ENCODE peak calls at places on chromosome 18, in six cellular contexts. One of them, this sample, is unnamed.

GRCh38 chr18:78914586-78914935 is 65.1 kb upstream of the SALL3 start:
- DNase-seq in HFF-Myc: no peak
- DNase-seq in GM12878: no peak
- DNase-seq in neural progenitor cell: no peak
- DNase-seq in astrocyte of the cerebellum: no peak
- DNase-seq in colonic mucosa: no peak
- DNase-seq in this sample: no peak

GRCh38 chr18:57447154-57447621 is 12.0 kb downstream of the ONECUT2 start:
- DNase-seq in GM12878: no peak
- DNase-seq in colonic mucosa: no peak
- DNase-seq in HFF-Myc: no peak
- DNase-seq in astrocyte of the cerebellum: no peak
- DNase-seq in neural progenitor cell: peak; percentile 92
- DNase-seq in this sample: peak; percentile 60

GRCh38 chr18:45522371-45522770 is 92.9 kb upstream of the SLC14A2 start:
- DNase-seq in GM12878: no peak
- DNase-seq in colonic mucosa: no peak
- DNase-seq in HFF-Myc: no peak
- DNase-seq in astrocyte of the cerebellum: peak; percentile 60
- DNase-seq in neural progenitor cell: no peak
- DNase-seq in this sample: no peak

GRCh38 chr18:5197032-5197434 is at the start of gene AKAIN1:
- DNase-seq in astrocyte of the cerebellum: peak; percentile 0
- DNase-seq in GM12878: no peak
- DNase-seq in HFF-Myc: no peak
- DNase-seq in neural progenitor cell: peak; percentile 95
- DNase-seq in colonic mucosa: no peak
- DNase-seq in this sample: no peak

GRCh38 chr18:22558945-22559385 is 141.2 kb upstream of the CTAGE1 start:
- DNase-seq in HFF-Myc: no peak
- DNase-seq in astrocyte of the cerebellum: no peak
- DNase-seq in colonic mucosa: peak; percentile 67
- DNase-seq in GM12878: no peak
- DNase-seq in neural progenitor cell: peak; percentile 49
- DNase-seq in this sample: peak; percentile 73

GRCh38 chr18:45719106-45719505 is 4.9 kb upstream of the SLC14A1 start:
- DNase-seq in GM12878: no peak
- DNase-seq in neural progenitor cell: no peak
- DNase-seq in colonic mucosa: no peak
- DNase-seq in HFF-Myc: no peak
- DNase-seq in astrocyte of the cerebellum: no peak
- DNase-seq in this sample: no peak

GRCh38 chr18:9494778-9495302 is 19.5 kb downstream of the RALBP1 start:
- DNase-seq in colonic mucosa: no peak
- DNase-seq in HFF-Myc: no peak
- DNase-seq in astrocyte of the cerebellum: no peak
- DNase-seq in GM12878: peak; percentile 56
- DNase-seq in neural progenitor cell: no peak
- DNase-seq in this sample: no peak

GRCh38 chr18:58639751-58640427 is 11.0 kb upstream of the ALPK2 start:
- DNase-seq in neural progenitor cell: no peak
- DNase-seq in GM12878: no peak
- DNase-seq in colonic mucosa: no peak
- DNase-seq in HFF-Myc: peak; percentile 39
- DNase-seq in astrocyte of the cerebellum: no peak
- DNase-seq in this sample: no peak

GRCh38 chr18:74290831-74291770 is 662 bp downstream of the CYB5A start:
- DNase-seq in neural progenitor cell: peak; percentile 71
- DNase-seq in colonic mucosa: peak; percentile 60
- DNase-seq in astrocyte of the cerebellum: no peak
- DNase-seq in GM12878: no peak
- DNase-seq in HFF-Myc: no peak
- DNase-seq in this sample: peak; percentile 74

GRCh38 chr18:54612237-54612636 is 21.2 kb downstream of the DYNAP start:
- DNase-seq in astrocyte of the cerebellum: no peak
- DNase-seq in colonic mucosa: no peak
- DNase-seq in HFF-Myc: no peak
- DNase-seq in neural progenitor cell: no peak
- DNase-seq in GM12878: no peak
- DNase-seq in this sample: peak; percentile 28

GRCh38 chr18:79595876-79596374 is 83.7 kb upstream of the CTDP1 start:
- DNase-seq in colonic mucosa: no peak
- DNase-seq in astrocyte of the cerebellum: no peak
- DNase-seq in HFF-Myc: no peak
- DNase-seq in neural progenitor cell: no peak
- DNase-seq in GM12878: no peak
- DNase-seq in this sample: no peak

GRCh38 chr18:52670903-52671302 is 330.9 kb downstream of the DCC start:
- DNase-seq in astrocyte of the cerebellum: peak; percentile 13
- DNase-seq in colonic mucosa: no peak
- DNase-seq in neural progenitor cell: no peak
- DNase-seq in GM12878: no peak
- DNase-seq in HFF-Myc: no peak
- DNase-seq in this sample: peak; percentile 2

DNA sequence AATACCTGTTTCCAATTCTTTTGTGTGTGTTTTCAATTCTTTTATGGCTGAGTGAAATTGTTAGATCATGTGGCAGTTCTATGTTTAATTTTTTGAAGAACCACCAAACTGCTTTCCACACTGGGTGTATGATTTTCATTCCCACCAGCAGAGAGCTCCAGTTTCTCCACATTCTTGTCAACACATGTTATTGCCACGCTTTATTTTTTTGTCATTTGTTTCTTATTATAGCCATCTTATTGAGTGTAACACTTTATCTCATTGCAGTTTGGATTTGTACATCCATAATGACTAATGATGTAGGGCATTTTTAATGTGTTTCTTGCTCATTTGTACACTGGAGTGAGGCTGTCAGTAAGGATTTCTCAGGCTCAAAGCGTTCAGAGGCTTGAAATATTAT is 184.3 kb downstream of the PIEZO2 start:
- DNase-seq in HFF-Myc: no peak
- DNase-seq in neural progenitor cell: no peak
- DNase-seq in astrocyte of the cerebellum: no peak
- DNase-seq in GM12878: no peak
- DNase-seq in colonic mucosa: no peak
- DNase-seq in this sample: no peak
- TF ChIP-seq CTCF in HFF-Myc: no peak
- TF ChIP-seq CTCF in neural progenitor cell: no peak
- TF ChIP-seq CTCF in astrocyte of the cerebellum: no peak
- TF ChIP-seq CTCF in GM12878: no peak
- TF ChIP-seq CTCF in colonic mucosa: no peak
- TF ChIP-seq CTCF in this sample: no peak

DNA sequence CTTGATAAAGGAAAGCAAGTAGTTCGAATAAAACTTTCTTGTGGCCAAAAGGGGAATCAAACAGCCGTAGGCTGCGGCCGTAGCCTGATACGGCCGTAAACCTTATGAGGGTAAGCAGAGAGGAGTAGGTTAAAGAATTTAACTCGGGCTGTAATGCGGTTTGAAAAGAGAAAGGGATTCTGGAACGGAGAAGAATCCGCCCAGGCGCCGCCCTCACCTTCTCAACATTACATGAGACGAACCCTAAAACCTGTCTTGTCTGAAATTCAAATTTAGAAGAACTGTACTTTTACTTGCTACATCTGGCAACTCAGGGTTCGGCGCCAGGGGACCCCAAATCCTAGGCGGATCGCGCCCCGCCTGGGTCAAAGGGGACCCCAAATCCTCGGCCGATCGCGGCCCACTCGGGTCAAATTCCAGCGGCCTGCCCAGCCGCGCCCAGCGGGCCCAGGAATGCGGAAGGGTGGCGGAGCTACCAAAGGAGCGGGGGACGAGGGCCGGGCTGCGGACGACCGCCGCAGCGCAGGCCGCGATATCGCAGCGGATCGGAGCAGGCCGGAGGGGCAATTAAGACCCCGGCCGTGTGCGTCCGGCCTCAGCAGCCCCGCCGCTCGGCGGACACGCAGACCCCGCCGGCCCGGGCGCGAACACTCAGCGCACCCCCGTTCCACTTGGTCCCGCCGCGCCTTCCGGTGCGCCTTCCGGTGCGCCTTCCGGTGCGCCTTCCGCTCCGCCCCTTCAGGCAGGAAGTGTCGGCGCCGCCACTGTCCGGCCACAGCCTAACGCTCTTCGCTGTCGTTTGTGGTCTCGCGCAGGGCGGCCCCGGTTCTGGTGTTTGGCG is at the start of gene MYL12B:
- DNase-seq in neural progenitor cell: peak; percentile 93
- DNase-seq in HFF-Myc: no peak
- DNase-seq in colonic mucosa: peak; percentile 88
- DNase-seq in astrocyte of the cerebellum: no peak
- DNase-seq in GM12878: no peak
- DNase-seq in this sample: peak; percentile 89
- TF ChIP-seq CTCF in neural progenitor cell: no peak
- TF ChIP-seq CTCF in HFF-Myc: no peak
- TF ChIP-seq CTCF in colonic mucosa: no peak
- TF ChIP-seq CTCF in astrocyte of the cerebellum: peak; percentile 6
- TF ChIP-seq CTCF in GM12878: no peak
- TF ChIP-seq CTCF in this sample: no peak

DNA sequence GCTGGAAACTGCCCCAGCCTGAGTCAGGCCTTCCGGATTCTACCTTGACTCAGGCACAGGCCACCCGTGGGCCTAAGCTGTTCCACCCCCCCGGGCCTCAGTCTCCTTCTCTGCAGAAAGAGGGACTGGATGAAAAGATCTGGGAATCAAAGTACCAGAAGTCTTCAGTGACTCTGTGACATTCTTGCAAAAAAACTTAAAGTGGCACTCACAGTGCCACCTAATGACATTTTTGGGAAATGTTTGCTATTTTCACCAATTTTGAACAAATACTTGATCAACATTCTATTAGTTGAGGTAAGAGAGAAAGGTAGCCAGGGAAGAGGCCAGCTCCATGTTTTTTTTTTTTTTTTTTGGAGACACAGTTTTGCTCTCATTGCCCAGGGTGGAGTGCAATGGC is 48.3 kb upstream of the ACAA2 start:
- DNase-seq in astrocyte of the cerebellum: no peak
- DNase-seq in neural progenitor cell: peak; percentile 16
- DNase-seq in HFF-Myc: no peak
- DNase-seq in colonic mucosa: no peak
- DNase-seq in GM12878: no peak
- DNase-seq in this sample: no peak
- TF ChIP-seq CTCF in astrocyte of the cerebellum: peak; percentile 41
- TF ChIP-seq CTCF in neural progenitor cell: peak; percentile 55
- TF ChIP-seq CTCF in HFF-Myc: peak; percentile 26
- TF ChIP-seq CTCF in colonic mucosa: peak; percentile 25
- TF ChIP-seq CTCF in GM12878: peak; percentile 28
- TF ChIP-seq CTCF in this sample: peak; percentile 55

GRCh38 chr18:39497819-39498218 is 1932.2 kb upstream of the CELF4 start:
- DNase-seq in neural progenitor cell: no peak
- DNase-seq in HFF-Myc: no peak
- DNase-seq in astrocyte of the cerebellum: no peak
- DNase-seq in colonic mucosa: no peak
- DNase-seq in GM12878: no peak
- DNase-seq in this sample: no peak

GRCh38 chr18:39494211-39494896 is 1928.8 kb upstream of the CELF4 start:
- DNase-seq in astrocyte of the cerebellum: no peak
- DNase-seq in neural progenitor cell: no peak
- DNase-seq in HFF-Myc: no peak
- DNase-seq in GM12878: no peak
- DNase-seq in colonic mucosa: no peak
- DNase-seq in this sample: no peak

GRCh38 chr18:39491408-39491807 is 1925.8 kb upstream of the CELF4 start:
- DNase-seq in HFF-Myc: no peak
- DNase-seq in neural progenitor cell: no peak
- DNase-seq in GM12878: no peak
- DNase-seq in astrocyte of the cerebellum: no peak
- DNase-seq in colonic mucosa: no peak
- DNase-seq in this sample: no peak

GRCh38 chr18:39500320-39500719 is 1934.7 kb upstream of the CELF4 start:
- DNase-seq in GM12878: no peak
- DNase-seq in colonic mucosa: no peak
- DNase-seq in neural progenitor cell: peak; percentile 50
- DNase-seq in astrocyte of the cerebellum: no peak
- DNase-seq in HFF-Myc: no peak
- DNase-seq in this sample: no peak

DNA sequence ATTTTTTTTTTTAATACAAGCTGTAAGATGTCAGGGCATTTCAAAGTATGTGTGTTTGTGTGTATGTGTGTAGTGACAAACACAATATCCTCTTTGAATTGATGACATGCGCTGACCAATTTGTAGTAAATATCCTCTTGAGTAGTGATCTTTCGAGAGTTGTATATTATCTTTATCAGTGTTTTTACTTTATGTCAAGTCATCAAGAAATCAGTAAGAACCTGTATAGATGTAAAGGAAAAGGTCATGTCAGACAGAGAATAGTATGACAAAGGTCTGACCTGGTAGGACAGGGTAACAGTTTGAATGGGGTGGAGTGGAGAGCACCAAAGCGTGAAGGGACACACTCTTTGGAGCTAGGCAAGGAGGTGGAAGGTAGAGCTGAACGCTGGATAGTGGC is 1931.4 kb upstream of the CELF4 start:
- DNase-seq in GM12878: no peak
- DNase-seq in HFF-Myc: no peak
- DNase-seq in astrocyte of the cerebellum: no peak
- DNase-seq in colonic mucosa: no peak
- DNase-seq in neural progenitor cell: no peak
- DNase-seq in this sample: no peak
- TF ChIP-seq CTCF in GM12878: no peak
- TF ChIP-seq CTCF in HFF-Myc: no peak
- TF ChIP-seq CTCF in astrocyte of the cerebellum: no peak
- TF ChIP-seq CTCF in colonic mucosa: no peak
- TF ChIP-seq CTCF in neural progenitor cell: no peak
- TF ChIP-seq CTCF in this sample: no peak

GRCh38 chr18:26840965-26841364 is 24.5 kb downstream of the AQP4 start:
- DNase-seq in GM12878: no peak
- DNase-seq in neural progenitor cell: no peak
- DNase-seq in colonic mucosa: no peak
- DNase-seq in astrocyte of the cerebellum: no peak
- DNase-seq in HFF-Myc: no peak
- DNase-seq in this sample: no peak
- TF ChIP-seq CTCF in GM12878: peak; percentile 7
- TF ChIP-seq CTCF in neural progenitor cell: no peak
- TF ChIP-seq CTCF in colonic mucosa: no peak
- TF ChIP-seq CTCF in astrocyte of the cerebellum: no peak
- TF ChIP-seq CTCF in HFF-Myc: no peak
- TF ChIP-seq CTCF in this sample: no peak

GRCh38 chr18:50611529-50611941 is 51.6 kb downstream of the MAPK4 start:
- DNase-seq in HFF-Myc: no peak
- DNase-seq in GM12878: no peak
- DNase-seq in astrocyte of the cerebellum: no peak
- DNase-seq in neural progenitor cell: no peak
- DNase-seq in colonic mucosa: no peak
- DNase-seq in this sample: no peak

GRCh38 chr18:50606609-50607008 is 46.7 kb downstream of the MAPK4 start:
- DNase-seq in neural progenitor cell: no peak
- DNase-seq in colonic mucosa: no peak
- DNase-seq in astrocyte of the cerebellum: no peak
- DNase-seq in HFF-Myc: no peak
- DNase-seq in GM12878: no peak
- DNase-seq in this sample: no peak

GRCh38 chr18:50614838-50615237 is 55.0 kb downstream of the MAPK4 start:
- DNase-seq in colonic mucosa: no peak
- DNase-seq in neural progenitor cell: no peak
- DNase-seq in astrocyte of the cerebellum: no peak
- DNase-seq in HFF-Myc: no peak
- DNase-seq in GM12878: no peak
- DNase-seq in this sample: peak; percentile 61

GRCh38 chr18:50607374-50607933 is 47.6 kb downstream of the MAPK4 start:
- DNase-seq in astrocyte of the cerebellum: no peak
- DNase-seq in neural progenitor cell: no peak
- DNase-seq in HFF-Myc: no peak
- DNase-seq in GM12878: no peak
- DNase-seq in colonic mucosa: no peak
- DNase-seq in this sample: no peak

GRCh38 chr18:50610349-50610748 is 50.5 kb downstream of the MAPK4 start:
- DNase-seq in GM12878: no peak
- DNase-seq in HFF-Myc: no peak
- DNase-seq in neural progenitor cell: no peak
- DNase-seq in colonic mucosa: no peak
- DNase-seq in astrocyte of the cerebellum: no peak
- DNase-seq in this sample: no peak
- TF ChIP-seq CTCF in GM12878: peak; percentile 33
- TF ChIP-seq CTCF in HFF-Myc: peak; percentile 39
- TF ChIP-seq CTCF in neural progenitor cell: peak; percentile 34
- TF ChIP-seq CTCF in colonic mucosa: no peak
- TF ChIP-seq CTCF in astrocyte of the cerebellum: no peak
- TF ChIP-seq CTCF in this sample: peak; percentile 16